ENCODE peak calls at places on chromosome 11, in four cellular contexts. One of them, this sample, is unnamed.

GRCh38 chr11:103699216-103699615 is 337.2 kb upstream of the DDI1 start:
- DNase-seq in HL-60: no peak
- DNase-seq in GM12878: no peak
- DNase-seq in K562: no peak
- DNase-seq in this sample: no peak

GRCh38 chr11:115581871-115582639 is 77.8 kb upstream of the CADM1 start:
- DNase-seq in HL-60: no peak
- DNase-seq in GM12878: no peak
- DNase-seq in K562: peak
- DNase-seq in this sample: no peak

GRCh38 chr11:75298191-75298590 is 53.3 kb downstream of the ARRB1 start:
- DNase-seq in GM12878: no peak
- DNase-seq in HL-60: no peak
- DNase-seq in K562: no peak
- DNase-seq in this sample: no peak

GRCh38 chr11:125164422-125165110 is at the start of gene PKNOX2:
- DNase-seq in HL-60: no peak
- DNase-seq in K562: peak
- DNase-seq in GM12878: no peak
- DNase-seq in this sample: peak

GRCh38 chr11:1235615-1236315 is 12.9 kb downstream of the MUC5B start:
- DNase-seq in HL-60: no peak
- DNase-seq in K562: no peak
- DNase-seq in GM12878: no peak
- DNase-seq in this sample: no peak

GRCh38 chr11:3046190-3046589 is 11.0 kb downstream of the CARS1 start:
- DNase-seq in K562: no peak
- DNase-seq in HL-60: no peak
- DNase-seq in GM12878: no peak
- DNase-seq in this sample: no peak

GRCh38 chr11:134466909-134467567 is 55.0 kb upstream of the B3GAT1 start:
- DNase-seq in K562: no peak
- DNase-seq in GM12878: no peak
- DNase-seq in HL-60: no peak
- DNase-seq in this sample: no peak

GRCh38 chr11:134554861-134555260 is 142.8 kb upstream of the B3GAT1 start:
- DNase-seq in K562: no peak
- DNase-seq in HL-60: no peak
- DNase-seq in GM12878: no peak
- DNase-seq in this sample: no peak

GRCh38 chr11:47961383-47961782 is 19.0 kb upstream of the PTPRJ start:
- DNase-seq in GM12878: no peak
- DNase-seq in K562: no peak
- DNase-seq in HL-60: no peak
- DNase-seq in this sample: no peak

GRCh38 chr11:10305262-10305963 is 540 bp downstream of the ADM start:
- DNase-seq in K562: peak
- DNase-seq in HL-60: peak
- DNase-seq in GM12878: no peak
- DNase-seq in this sample: no peak

GRCh38 chr11:109096266-109096665 is 325.7 kb upstream of the C11orf87 start:
- DNase-seq in K562: no peak
- DNase-seq in GM12878: no peak
- DNase-seq in HL-60: no peak
- DNase-seq in this sample: no peak

GRCh38 chr11:33869511-33870422 is 22.1 kb downstream of the LMO2 start:
- DNase-seq in GM12878: no peak
- DNase-seq in HL-60: peak
- DNase-seq in K562: peak
- DNase-seq in this sample: peak

GRCh38 chr11:12009617-12010321 is 1.3 kb upstream of the DKK3 start:
- DNase-seq in GM12878: no peak
- DNase-seq in HL-60: no peak
- DNase-seq in K562: no peak
- DNase-seq in this sample: no peak

GRCh38 chr11:131478341-131478740 is 107.9 kb downstream of the NTM start:
- DNase-seq in HL-60: no peak
- DNase-seq in GM12878: no peak
- DNase-seq in K562: no peak
- DNase-seq in this sample: no peak

GRCh38 chr11:33670250-33671011 is 30.2 kb downstream of the C11orf91 start:
- DNase-seq in GM12878: no peak
- DNase-seq in HL-60: no peak
- DNase-seq in K562: no peak
- DNase-seq in this sample: no peak

GRCh38 chr11:64444838-64445441 is 86.0 kb downstream of the RPS6KA4 start:
- DNase-seq in HL-60: no peak
- DNase-seq in GM12878: no peak
- DNase-seq in K562: peak
- DNase-seq in this sample: no peak

GRCh38 chr11:8219257-8220021 is 44.2 kb downstream of the LMO1 start:
- DNase-seq in HL-60: peak
- DNase-seq in GM12878: no peak
- DNase-seq in K562: peak
- DNase-seq in this sample: peak

GRCh38 chr11:3890014-3890413 is 34.5 kb downstream of the STIM1 start:
- DNase-seq in K562: no peak
- DNase-seq in HL-60: no peak
- DNase-seq in GM12878: no peak
- DNase-seq in this sample: no peak

GRCh38 chr11:86624366-86624765 is 48.0 kb downstream of the ME3 start:
- DNase-seq in GM12878: no peak
- DNase-seq in K562: no peak
- DNase-seq in HL-60: no peak
- DNase-seq in this sample: no peak

GRCh38 chr11:32137263-32137662 is 46.4 kb downstream of the RCN1 start:
- DNase-seq in K562: no peak
- DNase-seq in GM12878: no peak
- DNase-seq in HL-60: no peak
- DNase-seq in this sample: no peak

GRCh38 chr11:67437082-67437821 is at the start of gene PTPRCAP:
- DNase-seq in HL-60: peak
- DNase-seq in K562: peak
- DNase-seq in GM12878: no peak
- DNase-seq in this sample: peak

GRCh38 chr11:62217191-62217748 is 8.8 kb downstream of the SCGB2A1 start:
- DNase-seq in HL-60: no peak
- DNase-seq in GM12878: no peak
- DNase-seq in K562: peak
- DNase-seq in this sample: no peak

GRCh38 chr11:35262735-35263134 is 123.8 kb downstream of the CD44 start:
- DNase-seq in HL-60: no peak
- DNase-seq in K562: no peak
- DNase-seq in GM12878: no peak
- DNase-seq in this sample: no peak

GRCh38 chr11:12175694-12176241 is 65.4 kb downstream of the MICAL2 start:
- DNase-seq in K562: peak
- DNase-seq in GM12878: no peak
- DNase-seq in HL-60: no peak
- DNase-seq in this sample: no peak

GRCh38 chr11:31262761-31263160 is 106.8 kb downstream of the DCDC1 start:
- DNase-seq in HL-60: no peak
- DNase-seq in K562: no peak
- DNase-seq in GM12878: no peak
- DNase-seq in this sample: no peak

GRCh38 chr11:27401760-27402316 is 38.8 kb upstream of the CCDC34 start:
- DNase-seq in GM12878: no peak
- DNase-seq in K562: no peak
- DNase-seq in HL-60: no peak
- DNase-seq in this sample: no peak

DNA sequence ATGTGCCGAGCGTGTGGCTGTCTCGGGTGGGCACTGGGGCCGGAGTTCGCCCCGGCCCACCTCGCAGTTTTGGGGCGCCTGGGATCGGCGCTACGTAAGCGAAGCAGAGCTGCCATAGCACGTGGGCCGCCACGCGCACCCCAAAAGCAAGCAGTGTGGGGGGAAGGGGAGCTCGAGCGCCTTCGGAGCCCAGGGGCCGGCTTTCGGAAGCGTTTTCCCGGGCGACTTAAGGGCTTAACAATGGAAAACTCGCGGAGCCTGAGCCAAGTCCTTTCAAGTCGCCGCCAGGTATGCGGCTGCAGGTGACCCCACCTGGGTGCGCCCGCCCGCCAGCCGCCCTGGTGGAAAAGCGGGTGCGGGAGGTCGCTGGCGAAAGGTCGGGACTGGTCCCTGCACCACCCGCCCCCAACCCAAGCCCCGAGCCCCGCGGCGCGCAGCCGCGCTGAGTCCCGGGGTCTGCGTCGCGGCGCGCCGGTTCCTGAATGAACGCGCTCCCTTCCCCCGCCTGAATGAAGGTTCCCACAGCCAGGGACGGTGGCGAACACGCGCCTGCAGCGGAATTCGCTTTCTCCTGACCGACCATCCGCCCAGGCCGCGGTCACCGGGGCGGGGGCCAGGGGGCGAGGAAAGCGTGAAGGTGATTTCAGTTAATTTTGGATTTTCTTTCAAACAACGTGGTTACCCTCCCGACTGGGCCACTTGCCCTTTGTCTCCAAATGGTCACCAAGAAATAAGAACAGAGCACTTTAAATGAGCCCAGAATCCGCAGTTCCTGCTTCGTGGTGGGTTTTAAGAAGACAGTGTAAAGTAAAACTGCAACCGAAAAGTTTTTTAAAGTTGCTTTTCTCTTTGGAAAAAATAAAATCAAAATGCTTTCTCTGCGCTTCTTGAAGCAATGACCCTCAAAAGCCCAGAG is 2.7 kb upstream of the CCND1 start:
- DNase-seq in K562: no peak
- DNase-seq in HL-60: no peak
- DNase-seq in GM12878: no peak
- DNase-seq in this sample: no peak
- TF ChIP-seq POLR2AphosphoS5 in K562: no peak
- TF ChIP-seq POLR2AphosphoS5 in HL-60: no peak
- TF ChIP-seq POLR2AphosphoS5 in GM12878: no peak
- TF ChIP-seq POLR2AphosphoS5 in this sample: no peak

DNA sequence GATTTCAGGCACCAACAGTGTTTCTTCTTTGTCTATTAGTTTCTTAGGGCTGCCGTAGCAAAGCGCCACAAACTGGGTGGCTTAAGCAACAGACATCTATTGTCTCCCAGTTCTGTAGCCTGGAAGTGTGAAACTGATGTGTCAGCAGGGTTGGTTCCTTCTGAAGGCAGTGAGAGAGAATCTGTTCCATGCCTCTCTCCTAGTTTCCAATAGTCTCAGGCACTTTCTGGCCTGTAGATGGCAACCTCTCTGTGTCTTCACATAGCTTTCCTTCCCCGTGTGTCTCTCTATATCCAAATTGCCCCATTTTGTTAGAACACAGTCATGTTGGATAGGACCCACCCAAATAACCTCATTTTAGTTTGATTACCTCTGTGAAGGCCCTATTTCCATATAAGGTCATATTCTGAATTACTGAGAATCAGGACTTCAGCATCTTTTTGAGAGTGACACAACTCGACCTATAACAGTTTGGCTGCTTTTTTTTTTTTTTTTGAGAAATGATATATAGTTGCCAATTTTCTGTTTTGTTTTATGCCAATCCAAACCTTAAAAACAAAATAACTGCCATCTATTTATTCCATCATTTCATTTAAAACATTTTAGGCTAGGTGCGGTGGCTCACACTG is 108.2 kb downstream of the SLC36A4 start:
- DNase-seq in K562: peak
- DNase-seq in HL-60: peak
- DNase-seq in GM12878: no peak
- DNase-seq in this sample: no peak
- TF ChIP-seq SPI1 in K562: no peak
- TF ChIP-seq SPI1 in HL-60: no peak
- TF ChIP-seq SPI1 in GM12878: no peak
- TF ChIP-seq SPI1 in this sample: no peak

GRCh38 chr11:45385844-45386243 is 99.7 kb upstream of the SYT13 start:
- DNase-seq in K562: no peak
- DNase-seq in GM12878: no peak
- DNase-seq in HL-60: no peak
- DNase-seq in this sample: no peak
- TF ChIP-seq POLR2AphosphoS5 in K562: no peak
- TF ChIP-seq POLR2AphosphoS5 in GM12878: no peak
- TF ChIP-seq POLR2AphosphoS5 in HL-60: no peak
- TF ChIP-seq POLR2AphosphoS5 in this sample: no peak

GRCh38 chr11:28472904-28473303 is 364.7 kb downstream of the METTL15 start:
- DNase-seq in K562: no peak
- DNase-seq in GM12878: no peak
- DNase-seq in HL-60: no peak
- DNase-seq in this sample: no peak
- TF ChIP-seq SPI1 in K562: no peak
- TF ChIP-seq SPI1 in GM12878: no peak
- TF ChIP-seq SPI1 in HL-60: no peak
- TF ChIP-seq SPI1 in this sample: no peak

GRCh38 chr11:66112041-66112491 is 42.0 kb downstream of the PACS1 start:
- DNase-seq in K562: peak
- DNase-seq in HL-60: no peak
- DNase-seq in GM12878: no peak
- DNase-seq in this sample: no peak

GRCh38 chr11:66111158-66111557 is 41.1 kb downstream of the PACS1 start:
- DNase-seq in HL-60: no peak
- DNase-seq in K562: no peak
- DNase-seq in GM12878: no peak
- DNase-seq in this sample: no peak

GRCh38 chr11:66113132-66113856 is 43.2 kb downstream of the PACS1 start:
- DNase-seq in GM12878: no peak
- DNase-seq in K562: peak
- DNase-seq in HL-60: no peak
- DNase-seq in this sample: no peak

GRCh38 chr11:66115638-66116410 is 45.8 kb downstream of the PACS1 start:
- DNase-seq in K562: no peak
- DNase-seq in GM12878: peak
- DNase-seq in HL-60: no peak
- DNase-seq in this sample: peak

DNA sequence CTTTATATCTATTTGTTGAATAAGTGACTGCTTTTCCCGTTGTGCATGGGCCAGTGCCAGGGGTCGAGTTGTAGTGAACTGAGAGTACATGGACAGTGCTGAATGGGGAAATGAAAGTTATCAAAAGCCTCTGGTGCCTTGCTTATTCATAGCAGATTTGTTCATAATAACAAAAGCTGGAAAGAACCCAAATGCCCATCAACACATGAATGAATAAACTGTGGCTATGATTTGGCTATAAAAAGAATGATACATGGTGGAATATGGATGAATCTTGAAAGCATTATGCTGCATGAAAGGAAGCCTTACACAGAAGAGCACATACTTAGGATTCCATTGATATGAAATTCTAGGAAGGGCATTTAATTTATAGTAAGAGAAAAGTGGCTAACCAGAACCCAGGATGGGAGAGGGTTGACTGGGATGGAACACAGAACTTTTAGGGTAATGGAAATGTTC is 42.6 kb downstream of the PACS1 start:
- DNase-seq in K562: no peak
- DNase-seq in GM12878: no peak
- DNase-seq in HL-60: no peak
- DNase-seq in this sample: no peak
- TF ChIP-seq POLR2AphosphoS5 in K562: no peak
- TF ChIP-seq POLR2AphosphoS5 in GM12878: no peak
- TF ChIP-seq POLR2AphosphoS5 in HL-60: no peak
- TF ChIP-seq POLR2AphosphoS5 in this sample: no peak

This sample was measured in GM12891.